ENCODE peak calls at places on chromosomes 4 and X, in five cellular contexts. O, Z, P, I and W are unnamed samples.

GRCh38 chr4:150986085-150986484 is 29.0 kb downstream of the LRBA start:
- DNase-seq in O (no peak), Z (no peak), P (no peak), I (no peak), W (no peak)

GRCh38 chrX:12360389-12360788 is 222.1 kb downstream of the FRMPD4 start:
- DNase-seq in O (no peak), Z (peak; percentile 77), P (no peak), I (peak; percentile 16), W (peak; percentile 6)

GRCh38 chrX:29699214-29699613 is 516.1 kb upstream of the MAGEB2 start:
- DNase-seq in O (no peak), Z (no peak), P (no peak), I (no peak), W (no peak)

GRCh38 chrX:81240701-81241100 is 38.8 kb downstream of the SH3BGRL start:
- DNase-seq in O (no peak), Z (no peak), P (no peak), I (no peak), W (no peak)

GRCh38 chrX:1387141-1387776 is 4.7 kb downstream of the SLC25A6 start:
- DNase-seq in O (peak; percentile 72), Z (no peak), P (no peak), I (no peak), W (no peak)

GRCh38 chr4:52982246-52982950 is 120.3 kb downstream of the RASL11B start:
- DNase-seq in O (no peak), Z (peak; percentile 46), P (no peak), I (peak; percentile 88), W (no peak)

GRCh38 chr4:47720787-47721186 is 117.1 kb downstream of the CORIN start:
- DNase-seq in O (no peak), Z (no peak), P (no peak), I (no peak), W (no peak)

GRCh38 chr4:157095716-157096115 is 19.8 kb downstream of the GLRB start:
- DNase-seq in O (no peak), Z (no peak), P (no peak), I (no peak), W (no peak)

GRCh38 chr4:8391972-8392371 is 48.6 kb downstream of the ACOX3 start:
- DNase-seq in O (no peak), Z (peak; percentile 87), P (peak; percentile 53), I (peak; percentile 97), W (no peak)

GRCh38 chr4:99811850-99812249 is 4.8 kb upstream of the DAPP1 start:
- DNase-seq in O (no peak), Z (peak; percentile 3), P (peak; percentile 45), I (peak; percentile 51), W (no peak)

GRCh38 chrX:10634681-10635161 is 14.3 kb upstream of the MID1 start:
- DNase-seq in O (no peak), Z (peak; percentile 95), P (no peak), I (peak; percentile 82), W (peak; percentile 35)

GRCh38 chrX:132207996-132208395 is 11.3 kb downstream of the RAP2C start:
- DNase-seq in O (no peak), Z (peak; percentile 17), P (no peak), I (no peak), W (no peak)

GRCh38 chr4:150540536-150540935 is 41.4 kb upstream of the MAB21L2 start:
- DNase-seq in O (no peak), Z (no peak), P (no peak), I (no peak), W (no peak)

GRCh38 chrX:9394212-9394611 is 70.6 kb upstream of the TBL1X start:
- DNase-seq in O (no peak), Z (no peak), P (no peak), I (no peak), W (no peak)

GRCh38 chr4:57040510-57040909 is 61.8 kb downstream of the POLR2B start:
- DNase-seq in O (no peak), Z (no peak), P (no peak), I (no peak), W (no peak)

GRCh38 chr4:15198070-15198727 is 195.9 kb downstream of the CPEB2 start:
- DNase-seq in O (no peak), Z (peak; percentile 22), P (no peak), I (peak; percentile 88), W (no peak)

GRCh38 chrX:13658602-13659001 is 5.7 kb downstream of the TCEANC start:
- DNase-seq in O (no peak), Z (peak; percentile 41), P (no peak), I (peak; percentile 73), W (no peak)
- TF ChIP-seq CTCF in O (peak; percentile 41), Z (peak; percentile 49), P (peak; percentile 68), I (peak; percentile 56), W (peak; percentile 62)

DNA sequence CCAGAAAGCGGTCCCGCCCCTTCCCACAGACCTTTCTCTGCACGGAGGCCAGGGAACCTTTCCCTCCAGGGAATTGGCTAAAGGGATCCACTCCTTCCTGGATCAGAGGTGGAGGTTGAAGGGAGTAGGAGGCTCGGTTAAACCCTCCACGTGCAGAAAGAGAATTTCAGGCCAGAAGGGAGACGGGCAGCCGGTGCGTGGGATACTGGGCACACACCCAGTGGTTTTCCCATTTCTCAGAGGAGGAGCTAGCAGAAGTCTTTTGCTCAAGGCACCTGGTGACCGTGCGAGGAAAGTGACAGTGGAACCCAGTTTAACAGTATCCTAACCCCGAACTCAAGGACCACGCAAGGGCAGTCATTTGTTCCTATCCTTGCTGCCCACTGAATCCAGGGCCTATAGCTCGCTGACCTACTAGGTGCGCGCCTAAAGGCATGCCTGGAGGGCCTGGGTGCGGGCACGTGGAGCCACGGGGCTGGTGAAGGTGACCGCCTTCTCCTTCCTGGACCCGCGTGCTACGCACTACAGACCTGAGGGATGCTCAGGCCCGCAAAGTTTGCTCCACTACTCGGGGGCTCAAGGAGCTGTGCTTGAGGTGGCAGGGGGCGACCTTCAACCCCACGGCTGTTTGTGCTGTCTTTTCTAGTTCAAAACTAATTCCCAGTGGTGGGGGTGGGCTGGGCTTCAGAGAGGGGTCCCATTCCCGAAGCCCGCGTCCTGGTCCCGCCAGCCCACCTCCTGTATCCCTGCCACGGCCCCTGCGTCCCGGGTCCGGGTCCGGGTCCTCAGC is 584 bp upstream of the AFF2 start:
- DNase-seq in O (peak; percentile 60), Z (no peak), P (no peak), I (no peak), W (no peak)
- H3K4me3 ChIP-seq in O (peak overlapping the region; percentile 53), Z (no peak overlapping the region), P (no peak overlapping the region), I (peak overlapping the region; percentile 22), W (peak overlapping the region; percentile 19)

GRCh38 chr4:963276-964225 is 9.8 kb downstream of the DGKQ start:
- DNase-seq in O (peak; percentile 65), Z (no peak), P (peak; percentile 62), I (no peak), W (no peak)

GRCh38 chr4:965766-966134 is 7.6 kb downstream of the DGKQ start:
- DNase-seq in O (no peak), Z (no peak), P (no peak), I (no peak), W (no peak)

GRCh38 chr4:965048-965765 is 8.2 kb downstream of the DGKQ start:
- DNase-seq in O (no peak), Z (no peak), P (no peak), I (no peak), W (no peak)

GRCh38 chr4:962231-963208 is 10.8 kb downstream of the DGKQ start:
- DNase-seq in O (peak; percentile 66), Z (no peak), P (peak; percentile 85), I (no peak), W (no peak)

GRCh38 chr4:964346-965025 is 8.9 kb downstream of the DGKQ start:
- DNase-seq in O (peak; percentile 64), Z (no peak), P (no peak), I (no peak), W (no peak)
- TF ChIP-seq CTCF in O (no peak), Z (no peak), P (no peak), I (no peak), W (no peak)

GRCh38 chr4:95640337-95640736 is 91.6 kb upstream of the UNC5C start:
- DNase-seq in O (no peak), Z (no peak), P (no peak), I (peak; percentile 38), W (no peak)
- H3K4me3 ChIP-seq in O (no peak overlapping the region), Z (no peak overlapping the region), P (no peak overlapping the region), I (no peak overlapping the region), W (no peak overlapping the region)

DNA sequence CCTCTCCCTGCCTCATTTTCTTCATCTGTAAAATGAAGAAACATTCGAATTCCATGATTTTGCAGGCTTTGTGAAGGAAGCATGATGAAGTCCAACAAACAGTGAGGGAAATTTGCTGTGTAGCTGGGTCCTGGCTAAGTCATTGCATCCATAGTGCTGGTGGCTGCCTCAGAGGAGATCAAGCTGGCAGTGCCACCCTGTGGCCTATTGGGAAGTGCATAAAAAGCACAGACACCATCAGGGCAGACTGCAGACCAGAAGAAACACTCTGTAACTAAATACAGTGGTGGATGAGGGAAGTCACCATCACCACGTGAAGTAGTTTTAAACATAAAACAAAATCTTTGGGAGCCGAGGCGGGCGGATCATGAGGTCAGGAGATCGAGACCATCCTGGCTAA is 40.7 kb upstream of the DDX3X start:
- DNase-seq in O (no peak), Z (no peak), P (no peak), I (peak; percentile 6), W (no peak)
- TF ChIP-seq CTCF in O (no peak), Z (no peak), P (no peak), I (peak; percentile 13), W (peak; percentile 45)

GRCh38 chr4:6984611-6985115 is 58.5 kb upstream of the TADA2B start:
- DNase-seq in O (no peak), Z (peak; percentile 9), P (no peak), I (no peak), W (no peak)
- H3K4me3 ChIP-seq in O (no peak overlapping the region), Z (no peak overlapping the region), P (no peak overlapping the region), I (no peak overlapping the region), W (no peak overlapping the region)

DNA sequence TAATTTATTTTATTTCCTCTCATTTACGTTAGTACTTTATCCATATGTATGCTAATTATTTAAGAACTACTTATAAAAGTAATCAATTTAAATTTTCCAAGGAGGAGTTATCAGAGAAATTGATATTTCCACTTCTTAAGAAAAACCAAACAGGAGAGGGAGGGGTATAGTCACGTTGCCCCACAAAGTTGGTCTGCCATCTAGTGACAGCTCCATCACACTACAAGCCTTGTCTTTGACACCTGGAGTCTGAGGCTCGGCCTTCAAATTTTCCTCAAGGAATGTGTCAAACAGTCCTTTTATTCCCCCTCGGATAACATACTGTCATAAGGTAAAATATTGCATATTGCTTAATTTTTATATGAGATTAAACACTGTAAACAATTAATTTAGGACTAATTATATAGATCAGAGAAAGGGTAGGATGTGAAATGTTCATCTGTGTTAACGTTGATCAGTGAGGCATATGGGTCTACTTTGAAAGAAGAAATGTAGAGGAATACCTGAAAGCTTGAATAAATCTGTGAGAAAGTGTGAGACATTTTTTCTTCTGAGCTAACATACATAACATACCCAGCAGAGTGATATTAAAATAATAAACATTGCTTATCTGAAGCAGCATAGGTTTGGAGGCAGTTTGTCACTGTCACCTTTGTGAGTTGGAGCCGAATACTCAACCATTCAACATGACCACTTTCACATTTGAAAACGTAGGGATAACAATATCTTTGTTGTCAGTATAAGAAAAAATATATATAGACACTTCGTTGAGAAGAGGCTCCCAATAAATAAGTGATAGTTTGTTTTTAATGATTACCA is 114.4 kb downstream of the GLRA3 start:
- DNase-seq in O (no peak), Z (peak; percentile 31), P (peak; percentile 16), I (peak; percentile 82), W (peak; percentile 9)
- TF ChIP-seq CTCF in O (peak; percentile 65), Z (peak; percentile 69), P (peak; percentile 49), I (peak; percentile 95), W (peak; percentile 95)

GRCh38 chr4:16437836-16438235 is 211.6 kb upstream of the TAPT1 start:
- DNase-seq in O (no peak), Z (peak; percentile 87), P (no peak), I (peak; percentile 35), W (no peak)

GRCh38 chr4:16431871-16432270 is 205.6 kb upstream of the TAPT1 start:
- DNase-seq in O (no peak), Z (no peak), P (no peak), I (no peak), W (no peak)
- H3K4me3 ChIP-seq in O (no peak overlapping the region), Z (no peak overlapping the region), P (no peak overlapping the region), I (no peak overlapping the region), W (no peak overlapping the region)